ENCODE peak calls at places on chromosomes 7 and 10, in four cellular contexts. One of them, this sample, is unnamed.
A peak's percentile ranks its signal among the peaks of the same experiment; 100 is the strongest.

GRCh38 chr10:44358080-44358771 is 26.7 kb downstream of the CXCL12 start:
- DNase-seq in Daoy: no peak
- DNase-seq in cardiac fibroblast: no peak
- DNase-seq in RCC 7860: no peak
- DNase-seq in this sample: no peak

GRCh38 chr10:97058521-97058920 is 127.2 kb downstream of the SLIT1 start:
- DNase-seq in cardiac fibroblast: no peak
- DNase-seq in RCC 7860: no peak
- DNase-seq in Daoy: no peak
- DNase-seq in this sample: no peak

GRCh38 chr7:20402297-20403230 is 71.9 kb downstream of the ITGB8 start:
- DNase-seq in RCC 7860: no peak
- DNase-seq in cardiac fibroblast: peak; percentile 27
- DNase-seq in Daoy: no peak
- DNase-seq in this sample: no peak

GRCh38 chr7:148773344-148773743 is 74.6 kb downstream of the CUL1 start:
- DNase-seq in RCC 7860: peak; percentile 73
- DNase-seq in cardiac fibroblast: no peak
- DNase-seq in Daoy: peak; percentile 93
- DNase-seq in this sample: no peak

GRCh38 chr7:23956769-23957556 is 246.9 kb downstream of the STK31 start:
- DNase-seq in cardiac fibroblast: no peak
- DNase-seq in Daoy: no peak
- DNase-seq in RCC 7860: no peak
- DNase-seq in this sample: no peak

GRCh38 chr7:99121496-99122021 is 22.3 kb downstream of the SMURF1 start:
- DNase-seq in Daoy: peak; percentile 67
- DNase-seq in cardiac fibroblast: peak; percentile 79
- DNase-seq in RCC 7860: no peak
- DNase-seq in this sample: no peak

GRCh38 chr10:59868974-59869940 is 37.1 kb downstream of the CCDC6 start:
- DNase-seq in Daoy: no peak
- DNase-seq in RCC 7860: no peak
- DNase-seq in cardiac fibroblast: no peak
- DNase-seq in this sample: no peak

GRCh38 chr10:131090761-131091661 is 220.5 kb downstream of the TCERG1L start:
- DNase-seq in cardiac fibroblast: no peak
- DNase-seq in RCC 7860: no peak
- DNase-seq in Daoy: peak; percentile 34
- DNase-seq in this sample: no peak

GRCh38 chr10:97334370-97335175 is at the start of gene FRAT2:
- DNase-seq in Daoy: peak; percentile 90
- DNase-seq in RCC 7860: peak; percentile 71
- DNase-seq in cardiac fibroblast: peak; percentile 95
- DNase-seq in this sample: peak; percentile 96

GRCh38 chr10:110413903-110414562 is 83.7 kb upstream of the DUSP5 start:
- DNase-seq in Daoy: no peak
- DNase-seq in RCC 7860: no peak
- DNase-seq in cardiac fibroblast: peak; percentile 46
- DNase-seq in this sample: peak; percentile 20

GRCh38 chr10:71241114-71241898 is 28.9 kb downstream of the UNC5B start:
- DNase-seq in Daoy: peak; percentile 66
- DNase-seq in RCC 7860: no peak
- DNase-seq in cardiac fibroblast: peak; percentile 86
- DNase-seq in this sample: no peak

GRCh38 chr7:12557282-12557681 is 13.2 kb upstream of the SCIN start:
- DNase-seq in RCC 7860: no peak
- DNase-seq in Daoy: no peak
- DNase-seq in cardiac fibroblast: peak; percentile 4
- DNase-seq in this sample: no peak

GRCh38 chr10:126215767-126216166 is 172.5 kb downstream of the ADAM12 start:
- DNase-seq in RCC 7860: no peak
- DNase-seq in Daoy: no peak
- DNase-seq in cardiac fibroblast: no peak
- DNase-seq in this sample: no peak

GRCh38 chr7:80275192-80275605 is 140.6 kb downstream of the GNAI1 start:
- DNase-seq in cardiac fibroblast: no peak
- DNase-seq in RCC 7860: no peak
- DNase-seq in Daoy: no peak
- DNase-seq in this sample: no peak

GRCh38 chr10:86961481-86962091 is 3.2 kb downstream of the SNCG start:
- DNase-seq in cardiac fibroblast: no peak
- DNase-seq in RCC 7860: peak; percentile 60
- DNase-seq in Daoy: no peak
- DNase-seq in this sample: no peak

GRCh38 chr10:107727762-107728317 is 563.3 kb upstream of the SORCS1 start:
- DNase-seq in cardiac fibroblast: peak; percentile 15
- DNase-seq in Daoy: no peak
- DNase-seq in RCC 7860: no peak
- DNase-seq in this sample: no peak

GRCh38 chr7:42238709-42239395 is 1.8 kb upstream of the GLI3 start:
- DNase-seq in RCC 7860: no peak
- DNase-seq in Daoy: peak; percentile 85
- DNase-seq in cardiac fibroblast: peak; percentile 78
- DNase-seq in this sample: no peak

GRCh38 chr7:112446431-112446830 is 3.8 kb upstream of the IFRD1 start:
- DNase-seq in RCC 7860: no peak
- DNase-seq in Daoy: no peak
- DNase-seq in cardiac fibroblast: no peak
- DNase-seq in this sample: no peak

GRCh38 chr7:55386541-55386940 is 21.4 kb downstream of the LANCL2 start:
- DNase-seq in cardiac fibroblast: no peak
- DNase-seq in Daoy: no peak
- DNase-seq in RCC 7860: no peak
- DNase-seq in this sample: no peak

GRCh38 chr7:30183712-30184372 is 49.1 kb downstream of the MTURN start:
- DNase-seq in Daoy: no peak
- DNase-seq in cardiac fibroblast: no peak
- DNase-seq in RCC 7860: no peak
- DNase-seq in this sample: no peak

GRCh38 chr7:92834661-92835139 is 1.7 kb downstream of the CDK6 start:
- DNase-seq in RCC 7860: no peak
- DNase-seq in Daoy: peak; percentile 34
- DNase-seq in cardiac fibroblast: no peak
- DNase-seq in this sample: peak; percentile 29

GRCh38 chr7:75611557-75612178 is 119.5 kb downstream of the SPDYE5 start:
- DNase-seq in RCC 7860: no peak
- DNase-seq in Daoy: no peak
- DNase-seq in cardiac fibroblast: peak; percentile 4
- DNase-seq in this sample: no peak

GRCh38 chr10:123675811-123676210 is 9.7 kb downstream of the GPR26 start:
- DNase-seq in RCC 7860: no peak
- DNase-seq in cardiac fibroblast: no peak
- DNase-seq in Daoy: no peak
- DNase-seq in this sample: no peak

GRCh38 chr7:17677408-17677807 is 262.9 kb downstream of the SNX13 start:
- DNase-seq in RCC 7860: peak; percentile 31
- DNase-seq in cardiac fibroblast: peak; percentile 93
- DNase-seq in Daoy: no peak
- DNase-seq in this sample: no peak

GRCh38 chr10:13053794-13054462 is 46.0 kb upstream of the OPTN start:
- DNase-seq in Daoy: no peak
- DNase-seq in cardiac fibroblast: no peak
- DNase-seq in RCC 7860: no peak
- DNase-seq in this sample: no peak

GRCh38 chr10:93701903-93702277 is 502 bp downstream of the FRA10AC1 start:
- DNase-seq in cardiac fibroblast: peak; percentile 57
- DNase-seq in Daoy: peak; percentile 9
- DNase-seq in RCC 7860: no peak
- DNase-seq in this sample: peak; percentile 6

GRCh38 chr10:85646312-85646711 is 720.3 kb downstream of the GRID1 start:
- DNase-seq in cardiac fibroblast: no peak
- DNase-seq in Daoy: peak; percentile 36
- DNase-seq in RCC 7860: peak; percentile 83
- DNase-seq in this sample: no peak

GRCh38 chr7:2471396-2471795 is 4.8 kb downstream of the GRIFIN start:
- DNase-seq in cardiac fibroblast: peak; percentile 27
- DNase-seq in Daoy: peak; percentile 62
- DNase-seq in RCC 7860: no peak
- DNase-seq in this sample: no peak

GRCh38 chr7:47489624-47490023 is 92.3 kb downstream of the TNS3 start:
- DNase-seq in cardiac fibroblast: no peak
- DNase-seq in Daoy: no peak
- DNase-seq in RCC 7860: no peak
- DNase-seq in this sample: no peak

GRCh38 chr7:149608168-149608567 is 110.6 kb upstream of the ZNF746 start:
- DNase-seq in Daoy: no peak
- DNase-seq in RCC 7860: no peak
- DNase-seq in cardiac fibroblast: no peak
- DNase-seq in this sample: no peak

GRCh38 chr7:106779877-106780276 is 85.2 kb upstream of the PIK3CG start:
- DNase-seq in Daoy: peak; percentile 61
- DNase-seq in RCC 7860: peak; percentile 66
- DNase-seq in cardiac fibroblast: no peak
- DNase-seq in this sample: no peak

GRCh38 chr10:27542812-27543211 is 38.7 kb downstream of the RAB18 start:
- DNase-seq in Daoy: no peak
- DNase-seq in cardiac fibroblast: peak; percentile 59
- DNase-seq in RCC 7860: no peak
- DNase-seq in this sample: no peak

GRCh38 chr10:114576132-114576487 is 82.0 kb downstream of the ABLIM1 start:
- DNase-seq in RCC 7860: no peak
- DNase-seq in Daoy: no peak
- DNase-seq in cardiac fibroblast: no peak
- DNase-seq in this sample: no peak

GRCh38 chr10:73969224-73969811 is 28.6 kb upstream of the VCL start:
- DNase-seq in Daoy: no peak
- DNase-seq in RCC 7860: no peak
- DNase-seq in cardiac fibroblast: peak; percentile 46
- DNase-seq in this sample: no peak

GRCh38 chr10:104260775-104261115 is 6.1 kb downstream of the GSTO1 start:
- DNase-seq in cardiac fibroblast: peak; percentile 86
- DNase-seq in Daoy: peak; percentile 34
- DNase-seq in RCC 7860: peak; percentile 30
- DNase-seq in this sample: no peak

GRCh38 chr10:31345886-31346285 is 26.9 kb downstream of the ZEB1 start:
- DNase-seq in cardiac fibroblast: no peak
- DNase-seq in Daoy: no peak
- DNase-seq in RCC 7860: no peak
- DNase-seq in this sample: no peak

GRCh38 chr10:121527690-121528089 is 70.6 kb downstream of the FGFR2 start:
- DNase-seq in cardiac fibroblast: peak; percentile 7
- DNase-seq in Daoy: peak; percentile 73
- DNase-seq in RCC 7860: peak; percentile 87
- DNase-seq in this sample: no peak